ENCODE peak calls at places on chromosomes 11 and 22, in four cellular contexts. E is cardiac muscle cell, K is body of pancreas, P is H9. U is an unnamed sample.

GRCh38 chr11:111978028-111978771 is 41.1 kb downstream of the DIXDC1 start:
- DNase-seq in E (peak; percentile 85), K (peak; percentile 21), P (peak; percentile 86), U (no peak)

GRCh38 chr11:130580372-130580771 is 131.9 kb downstream of the ADAMTS15 start:
- DNase-seq in E (no peak), K (no peak), P (peak; percentile 76), U (peak; percentile 70)

GRCh38 chr11:133064152-133064877 is 468.0 kb downstream of the OPCML start:
- DNase-seq in E (peak; percentile 90), K (peak; percentile 74), P (peak; percentile 88), U (no peak)

GRCh38 chr11:59923813-59924212 is 14.4 kb upstream of the OOSP1 start:
- DNase-seq in E (no peak), K (no peak), P (no peak), U (no peak)

GRCh38 chr11:125271436-125272064 is 107.0 kb downstream of the PKNOX2 start:
- DNase-seq in E (no peak), K (no peak), P (no peak), U (no peak)

GRCh38 chr11:99246199-99246598 is 225.4 kb downstream of the CNTN5 start:
- DNase-seq in E (no peak), K (no peak), P (no peak), U (no peak)

GRCh38 chr11:67584205-67584880 is 731 bp downstream of the GSTP1 start:
- DNase-seq in E (peak; percentile 69), K (peak; percentile 83), P (no peak), U (peak; percentile 68)

GRCh38 chr11:120205596-120206161 is 5.2 kb upstream of the OAF start:
- DNase-seq in E (no peak), K (no peak), P (no peak), U (peak; percentile 49)

GRCh38 chr11:77503006-77503405 is 29.1 kb upstream of the PAK1 start:
- DNase-seq in E (peak; percentile 26), K (no peak), P (no peak), U (peak; percentile 50)

GRCh38 chr11:5226732-5227327 is at the start of gene HBB:
- DNase-seq in E (no peak), K (no peak), P (no peak), U (no peak)

GRCh38 chr11:64131657-64132387 is 34.1 kb downstream of the MACROD1 start:
- DNase-seq in E (peak; percentile 53), K (no peak), P (no peak), U (no peak)

GRCh38 chr11:64130618-64131017 is 35.3 kb downstream of the MACROD1 start:
- DNase-seq in E (no peak), K (peak; percentile 37), P (no peak), U (no peak)

GRCh38 chr11:64134963-64135362 is 30.9 kb downstream of the MACROD1 start:
- DNase-seq in E (no peak), K (no peak), P (no peak), U (no peak)

GRCh38 chr11:64132982-64133705 is 32.8 kb downstream of the MACROD1 start:
- DNase-seq in E (no peak), K (no peak), P (no peak), U (no peak)

DNA sequence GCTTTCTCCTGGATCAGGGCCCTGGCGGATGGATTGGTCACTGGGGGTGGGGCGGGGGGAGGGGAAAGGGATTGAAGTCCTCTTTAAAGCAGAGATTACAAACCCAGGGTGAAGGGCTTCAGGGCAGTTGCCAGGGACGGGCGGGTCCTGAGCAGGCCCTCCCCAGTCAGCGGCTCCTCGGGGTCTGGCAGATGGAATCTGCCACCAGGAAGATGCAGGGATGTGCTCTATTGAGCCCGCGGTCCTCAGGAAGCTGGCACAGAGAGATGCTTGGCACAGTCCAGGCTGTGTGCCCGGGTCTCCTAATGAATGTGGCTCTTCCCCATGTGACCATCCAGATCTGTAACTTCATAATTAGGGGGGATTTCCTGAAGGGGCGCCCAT is 33.5 kb downstream of the MACROD1 start:
- DNase-seq in E (peak; percentile 28), K (no peak), P (no peak), U (no peak)
- H3K27me3 ChIP-seq in E (no peaks in the 10 kb centered on the region), K (no peaks in the 10 kb centered on the region), P (peaks cover 3% of the 10 kb centered on the region), U (no peaks in the 10 kb centered on the region)

GRCh38 chr22:19167106-19167869 is 11.2 kb downstream of the SLC25A1 start:
- DNase-seq in E (no peak), K (no peak), P (no peak), U (no peak)

GRCh38 chr22:19166421-19166820 is 12.1 kb downstream of the SLC25A1 start:
- DNase-seq in E (no peak), K (no peak), P (no peak), U (no peak)

GRCh38 chr22:19168088-19168890 is 10.2 kb downstream of the SLC25A1 start:
- DNase-seq in E (no peak), K (no peak), P (peak; percentile 42), U (no peak)

GRCh38 chr22:19169002-19169946 is 9.3 kb downstream of the SLC25A1 start:
- DNase-seq in E (no peak), K (no peak), P (peak; percentile 36), U (no peak)

GRCh38 chr22:19164425-19164824 is 14.1 kb downstream of the SLC25A1 start:
- DNase-seq in E (no peak), K (no peak), P (no peak), U (no peak)
- H3K27me3 ChIP-seq in E (peaks cover 54% of the 10 kb centered on the region), K (no peaks in the 10 kb centered on the region), P (no peaks in the 10 kb centered on the region), U (peaks cover 23% of the 10 kb centered on the region)

DNA sequence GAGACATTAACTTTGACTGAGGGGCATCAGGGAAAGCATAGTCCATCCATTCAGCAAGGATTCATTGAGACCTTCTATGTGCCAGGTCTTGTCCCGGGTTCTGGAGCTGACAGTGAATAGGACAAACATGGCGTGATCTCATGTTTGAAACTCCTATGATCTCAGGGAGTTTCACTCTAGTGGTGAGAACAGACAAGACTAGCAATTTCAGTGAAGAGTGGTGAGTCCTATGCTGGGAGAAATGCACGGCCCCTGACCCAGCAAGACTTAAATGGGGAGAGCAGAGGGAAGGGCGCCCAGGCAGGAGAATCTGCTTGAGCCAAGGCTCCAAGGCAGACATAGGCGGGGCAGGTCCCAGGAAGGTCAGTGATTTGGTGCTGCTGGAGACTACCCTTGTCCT is 155.7 kb downstream of the CEP164 start:
- DNase-seq in E (no peak), K (no peak), P (no peak), U (no peak)
- H3K27me3 ChIP-seq in E (no peaks in the 10 kb centered on the region), K (no peaks in the 10 kb centered on the region), P (no peaks in the 10 kb centered on the region), U (peaks cover 91% of the 10 kb centered on the region)

GRCh38 chr11:114258696-114259095 is 37.5 kb upstream of the NNMT start:
- DNase-seq in E (no peak), K (no peak), P (no peak), U (no peak)
- H3K27me3 ChIP-seq in E (no peaks in the 10 kb centered on the region), K (no peaks in the 10 kb centered on the region), P (no peaks in the 10 kb centered on the region), U (peaks cover 97% of the 10 kb centered on the region)

GRCh38 chr22:36739185-36739584 is 35.6 kb upstream of the CACNG2 start:
- DNase-seq in E (no peak), K (no peak), P (no peak), U (no peak)
- H3K27me3 ChIP-seq in E (peaks cover 10% of the 10 kb centered on the region), K (no peaks in the 10 kb centered on the region), P (no peaks in the 10 kb centered on the region), U (peaks cover 74% of the 10 kb centered on the region)

GRCh38 chr11:34514050-34514449 is 456 bp upstream of the ELF5 start:
- DNase-seq in E (no peak), K (no peak), P (no peak), U (no peak)

GRCh38 chr11:34519595-34520235 is 6.1 kb upstream of the ELF5 start:
- DNase-seq in E (no peak), K (no peak), P (no peak), U (no peak)

GRCh38 chr11:34513674-34513995 is at the start of gene ELF5:
- DNase-seq in E (no peak), K (peak; percentile 49), P (no peak), U (peak; percentile 49)

GRCh38 chr11:34514597-34514996 is 1.0 kb upstream of the ELF5 start:
- DNase-seq in E (no peak), K (no peak), P (no peak), U (no peak)

DNA sequence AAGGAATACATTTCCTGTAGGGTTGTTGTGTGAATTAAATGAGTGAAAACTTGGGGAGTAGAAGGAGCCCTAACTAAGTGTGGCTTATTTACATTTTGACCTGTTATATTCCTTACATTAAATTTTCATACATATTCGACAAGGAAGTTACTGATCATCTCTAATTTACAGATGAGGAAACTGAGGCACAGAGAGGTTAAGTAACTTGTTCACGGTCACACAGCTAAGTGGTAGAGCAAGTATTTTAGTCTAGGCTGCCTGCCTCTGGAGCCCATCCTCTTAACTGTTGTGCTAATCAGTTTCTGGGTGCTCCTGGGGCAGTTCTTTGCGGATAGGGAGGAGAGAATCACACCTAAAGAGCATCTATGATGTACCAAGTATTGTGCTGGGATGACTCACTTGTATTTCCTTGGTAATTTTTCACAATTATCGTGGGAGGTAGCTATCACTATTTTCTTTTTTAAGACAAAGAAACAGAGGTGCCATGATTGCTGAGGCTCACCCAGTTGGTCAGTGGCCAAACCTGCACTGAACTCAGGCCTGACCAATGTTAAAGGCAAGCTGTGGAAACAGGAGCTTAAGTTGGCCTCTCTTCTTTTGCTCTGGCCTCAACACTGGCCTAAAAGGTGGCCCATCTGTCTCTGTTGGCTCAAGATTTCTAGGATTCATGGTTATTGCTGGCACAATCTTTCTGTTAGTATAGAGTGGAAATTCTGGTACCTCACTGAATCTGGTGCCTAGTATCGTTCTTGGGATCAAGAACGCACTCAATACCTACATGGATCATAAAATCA is 2.9 kb upstream of the ELF5 start:
- DNase-seq in E (no peak), K (no peak), P (no peak), U (no peak)
- H3K27me3 ChIP-seq in E (no peaks in the 10 kb centered on the region), K (no peaks in the 10 kb centered on the region), P (no peaks in the 10 kb centered on the region), U (no peaks in the 10 kb centered on the region)

DNA sequence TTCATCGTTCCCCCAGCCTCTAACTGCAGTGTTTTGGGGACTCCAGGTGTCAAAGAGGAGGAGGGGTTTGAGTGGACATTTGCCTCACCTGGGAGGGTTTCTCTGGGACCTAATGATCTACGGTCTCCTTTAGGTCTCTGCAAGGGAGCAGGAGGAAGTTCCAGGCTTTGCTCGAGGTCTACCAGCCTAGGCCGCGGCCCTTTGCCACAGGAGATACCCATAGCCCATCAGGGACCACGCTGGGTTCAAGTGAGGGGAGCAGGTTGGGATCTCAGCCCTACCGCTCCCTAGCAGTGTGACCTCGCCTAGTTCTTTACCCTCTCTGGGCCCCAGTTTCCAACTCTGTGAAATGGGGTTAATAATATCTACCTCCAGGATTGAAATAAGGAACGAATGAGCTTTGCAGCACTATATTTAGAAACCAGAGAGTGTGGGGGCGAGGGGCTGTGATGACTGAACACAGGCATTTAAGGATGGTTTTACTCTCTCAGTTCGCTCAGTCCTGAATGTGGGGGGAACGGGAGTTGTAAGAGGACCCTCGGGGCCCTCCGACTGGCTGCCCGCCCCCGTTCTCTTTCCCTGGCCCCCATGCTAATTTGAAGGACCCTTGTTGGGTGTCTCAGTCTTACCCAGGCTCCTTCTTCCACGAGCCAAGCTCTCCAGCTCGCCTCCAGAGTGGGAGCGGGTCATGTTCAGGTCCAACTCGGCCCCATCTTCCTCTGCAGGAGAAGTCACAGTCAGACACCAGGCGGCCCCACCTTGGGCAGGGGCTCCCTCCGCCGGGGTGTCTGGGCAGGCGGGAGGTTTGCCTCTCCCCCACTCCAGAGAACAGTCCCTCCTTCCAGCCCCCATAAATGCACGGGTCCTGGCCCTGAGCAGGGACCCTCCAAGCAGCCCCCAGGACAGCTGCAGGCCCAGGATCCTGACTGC is 11.7 kb downstream of the PDGFB start:
- DNase-seq in E (no peak), K (no peak), P (no peak), U (no peak)
- H3K27me3 ChIP-seq in E (no peaks in the 10 kb centered on the region), K (no peaks in the 10 kb centered on the region), P (no peaks in the 10 kb centered on the region), U (no peaks in the 10 kb centered on the region)

GRCh38 chr11:72740060-72740424 is 12.2 kb downstream of the ARAP1 start:
- DNase-seq in E (no peak), K (no peak), P (no peak), U (no peak)
- H3K27me3 ChIP-seq in E (no peaks in the 10 kb centered on the region), K (no peaks in the 10 kb centered on the region), P (no peaks in the 10 kb centered on the region), U (no peaks in the 10 kb centered on the region)

GRCh38 chr22:46064236-46064965 is 85.9 kb upstream of the PPARA start:
- DNase-seq in E (no peak), K (peak; percentile 56), P (peak; percentile 5), U (no peak)
- H3K27me3 ChIP-seq in E (peaks cover 99% of the 10 kb centered on the region), K (no peaks in the 10 kb centered on the region), P (peaks cover 4% of the 10 kb centered on the region), U (no peaks in the 10 kb centered on the region)

U was measured in PC-9.